ENCODE peak calls at places on chromosome 21, in eight cellular contexts. P, Y, O, H, M, N, L and X are unnamed samples.
A peak's percentile ranks its signal among the peaks of the same experiment; 100 is the strongest.

GRCh38 chr21:42073140-42074099 is 2.3 kb downstream of the UMODL1 start:
- DNase-seq in O (no peak), H (no peak), N (no peak), M (no peak), P (no peak), L (no peak), Y (no peak), X (peak; percentile 13)

GRCh38 chr21:42209801-42210479 is 9.0 kb upstream of the ABCG1 start:
- DNase-seq in L (no peak), P (no peak), H (no peak), Y (peak; percentile 13), M (peak; percentile 19), O (no peak), N (no peak), X (no peak)

GRCh38 chr21:28337319-28337718 is 655.4 kb downstream of the LTN1 start:
- DNase-seq in M (peak; percentile 13), H (no peak), L (no peak), P (no peak), N (no peak), Y (peak; percentile 22), O (peak; percentile 34), X (no peak)

GRCh38 chr21:19607983-19608668 is 1204.5 kb upstream of the TMPRSS15 start:
- DNase-seq in H (no peak), Y (no peak), O (no peak), N (no peak), M (peak; percentile 86), L (no peak), P (no peak), X (peak; percentile 56)

GRCh38 chr21:41689289-41689583 is 77.6 kb downstream of the RIPK4 start:
- DNase-seq in M (no peak), N (no peak), O (no peak), Y (no peak), P (no peak), H (no peak), L (no peak), X (no peak)

GRCh38 chr21:43811262-43812105 is 22.1 kb downstream of the RRP1 start:
- DNase-seq in P (no peak), Y (no peak), N (no peak), O (no peak), L (no peak), H (no peak), M (no peak), X (peak; percentile 39)

GRCh38 chr21:28793043-28793442 is 199.6 kb downstream of the LTN1 start:
- DNase-seq in O (no peak), M (no peak), Y (peak; percentile 11), N (no peak), P (no peak), L (no peak), H (no peak), X (peak; percentile 27)

GRCh38 chr21:25913488-25913887 is 178.7 kb downstream of the GABPA start:
- DNase-seq in M (peak; percentile 5), P (no peak), L (no peak), Y (no peak), N (no peak), O (no peak), H (no peak), X (no peak)